ENCODE peak calls at places on chromosome 1, in six cellular contexts. One of them, this sample, is unnamed.

GRCh38 chr1:151282883-151283725 is 1.0 kb downstream of the ZNF687 start:
- DNase-seq in H1: no peak
- DNase-seq in CD4-positive, alpha-beta T cell: no peak
- DNase-seq in tibial artery: no peak
- DNase-seq in psoas muscle: peak
- DNase-seq in endothelial cell of umbilical vein: peak
- DNase-seq in this sample: no peak

GRCh38 chr1:25095635-25096200 is 136.6 kb downstream of the SYF2 start:
- DNase-seq in tibial artery: no peak
- DNase-seq in CD4-positive, alpha-beta T cell: no peak
- DNase-seq in endothelial cell of umbilical vein: no peak
- DNase-seq in psoas muscle: no peak
- DNase-seq in H1: no peak
- DNase-seq in this sample: no peak

GRCh38 chr1:99481391-99481996 is 164.4 kb upstream of the PALMD start:
- DNase-seq in tibial artery: no peak
- DNase-seq in endothelial cell of umbilical vein: peak
- DNase-seq in CD4-positive, alpha-beta T cell: no peak
- DNase-seq in psoas muscle: no peak
- DNase-seq in H1: no peak
- DNase-seq in this sample: no peak

GRCh38 chr1:150551784-150552691 is 2.8 kb downstream of the ADAMTSL4 start:
- DNase-seq in H1: no peak
- DNase-seq in endothelial cell of umbilical vein: peak
- DNase-seq in psoas muscle: peak
- DNase-seq in tibial artery: peak
- DNase-seq in CD4-positive, alpha-beta T cell: no peak
- DNase-seq in this sample: no peak

GRCh38 chr1:21634481-21635137 is 34.5 kb downstream of the RAP1GAP start:
- DNase-seq in tibial artery: no peak
- DNase-seq in endothelial cell of umbilical vein: no peak
- DNase-seq in CD4-positive, alpha-beta T cell: no peak
- DNase-seq in H1: no peak
- DNase-seq in psoas muscle: no peak
- DNase-seq in this sample: no peak

GRCh38 chr1:214415131-214415530 is 134.2 kb downstream of the SMYD2 start:
- DNase-seq in psoas muscle: no peak
- DNase-seq in CD4-positive, alpha-beta T cell: no peak
- DNase-seq in H1: no peak
- DNase-seq in endothelial cell of umbilical vein: no peak
- DNase-seq in tibial artery: no peak
- DNase-seq in this sample: no peak

GRCh38 chr1:79497193-79497773 is 490.8 kb upstream of the ADGRL4 start:
- DNase-seq in psoas muscle: no peak
- DNase-seq in tibial artery: no peak
- DNase-seq in endothelial cell of umbilical vein: peak
- DNase-seq in CD4-positive, alpha-beta T cell: no peak
- DNase-seq in H1: no peak
- DNase-seq in this sample: no peak

GRCh38 chr1:176552217-176552974 is 89.4 kb downstream of the PAPPA2 start:
- DNase-seq in endothelial cell of umbilical vein: no peak
- DNase-seq in psoas muscle: no peak
- DNase-seq in H1: no peak
- DNase-seq in tibial artery: no peak
- DNase-seq in CD4-positive, alpha-beta T cell: no peak
- DNase-seq in this sample: no peak

GRCh38 chr1:5402618-5403017 is 589.6 kb downstream of the NPHP4 start:
- DNase-seq in psoas muscle: no peak
- DNase-seq in tibial artery: no peak
- DNase-seq in H1: no peak
- DNase-seq in endothelial cell of umbilical vein: no peak
- DNase-seq in CD4-positive, alpha-beta T cell: no peak
- DNase-seq in this sample: no peak

GRCh38 chr1:33030575-33030974 is 6.1 kb downstream of the AK2 start:
- DNase-seq in H1: no peak
- DNase-seq in tibial artery: no peak
- DNase-seq in CD4-positive, alpha-beta T cell: no peak
- DNase-seq in endothelial cell of umbilical vein: no peak
- DNase-seq in psoas muscle: no peak
- DNase-seq in this sample: no peak

GRCh38 chr1:199302554-199302953 is 663.7 kb downstream of the PTPRC start:
- DNase-seq in H1: no peak
- DNase-seq in endothelial cell of umbilical vein: peak
- DNase-seq in tibial artery: no peak
- DNase-seq in CD4-positive, alpha-beta T cell: no peak
- DNase-seq in psoas muscle: no peak
- DNase-seq in this sample: peak

GRCh38 chr1:201461783-201462441 is 7.1 kb downstream of the PHLDA3 start:
- DNase-seq in psoas muscle: peak
- DNase-seq in H1: no peak
- DNase-seq in CD4-positive, alpha-beta T cell: no peak
- DNase-seq in endothelial cell of umbilical vein: peak
- DNase-seq in tibial artery: peak
- DNase-seq in this sample: peak

GRCh38 chr1:6260961-6261614 is at the start of gene GPR153:
- DNase-seq in tibial artery: no peak
- DNase-seq in CD4-positive, alpha-beta T cell: no peak
- DNase-seq in H1: no peak
- DNase-seq in endothelial cell of umbilical vein: peak
- DNase-seq in psoas muscle: peak
- DNase-seq in this sample: no peak

GRCh38 chr1:55882931-55883330 is 667.8 kb upstream of the USP24 start:
- DNase-seq in H1: no peak
- DNase-seq in endothelial cell of umbilical vein: no peak
- DNase-seq in tibial artery: no peak
- DNase-seq in CD4-positive, alpha-beta T cell: no peak
- DNase-seq in psoas muscle: no peak
- DNase-seq in this sample: no peak

GRCh38 chr1:60540176-60540575 is 466.6 kb upstream of the C1orf87 start:
- DNase-seq in CD4-positive, alpha-beta T cell: no peak
- DNase-seq in psoas muscle: no peak
- DNase-seq in tibial artery: no peak
- DNase-seq in H1: no peak
- DNase-seq in endothelial cell of umbilical vein: no peak
- DNase-seq in this sample: no peak

GRCh38 chr1:203636306-203636705 is 9.7 kb downstream of the ATP2B4 start:
- DNase-seq in endothelial cell of umbilical vein: peak
- DNase-seq in H1: no peak
- DNase-seq in tibial artery: peak
- DNase-seq in CD4-positive, alpha-beta T cell: no peak
- DNase-seq in psoas muscle: peak
- DNase-seq in this sample: peak

GRCh38 chr1:42177551-42177981 is 13.0 kb upstream of the GUCA2A start:
- DNase-seq in psoas muscle: no peak
- DNase-seq in endothelial cell of umbilical vein: peak
- DNase-seq in CD4-positive, alpha-beta T cell: no peak
- DNase-seq in H1: no peak
- DNase-seq in tibial artery: no peak
- DNase-seq in this sample: peak

GRCh38 chr1:90729484-90730246 is 12.6 kb upstream of the BARHL2 start:
- DNase-seq in tibial artery: no peak
- DNase-seq in H1: no peak
- DNase-seq in psoas muscle: no peak
- DNase-seq in endothelial cell of umbilical vein: no peak
- DNase-seq in CD4-positive, alpha-beta T cell: no peak
- DNase-seq in this sample: no peak

GRCh38 chr1:211829343-211830054 is 1.1 kb downstream of the LPGAT1 start:
- DNase-seq in tibial artery: peak
- DNase-seq in H1: no peak
- DNase-seq in psoas muscle: peak
- DNase-seq in endothelial cell of umbilical vein: no peak
- DNase-seq in CD4-positive, alpha-beta T cell: no peak
- DNase-seq in this sample: no peak

GRCh38 chr1:21149862-21150432 is 26.8 kb downstream of the EIF4G3 start:
- DNase-seq in psoas muscle: no peak
- DNase-seq in endothelial cell of umbilical vein: no peak
- DNase-seq in CD4-positive, alpha-beta T cell: no peak
- DNase-seq in H1: peak
- DNase-seq in tibial artery: no peak
- DNase-seq in this sample: peak

GRCh38 chr1:48939828-48940227 is 163.1 kb upstream of the BEND5 start:
- DNase-seq in endothelial cell of umbilical vein: no peak
- DNase-seq in CD4-positive, alpha-beta T cell: no peak
- DNase-seq in psoas muscle: no peak
- DNase-seq in H1: no peak
- DNase-seq in tibial artery: no peak
- DNase-seq in this sample: no peak

GRCh38 chr1:48940354-48940753 is 163.7 kb upstream of the BEND5 start:
- DNase-seq in CD4-positive, alpha-beta T cell: no peak
- DNase-seq in endothelial cell of umbilical vein: no peak
- DNase-seq in psoas muscle: no peak
- DNase-seq in tibial artery: no peak
- DNase-seq in H1: no peak
- DNase-seq in this sample: no peak

GRCh38 chr1:48938975-48939374 is 162.3 kb upstream of the BEND5 start:
- DNase-seq in psoas muscle: no peak
- DNase-seq in endothelial cell of umbilical vein: no peak
- DNase-seq in H1: no peak
- DNase-seq in tibial artery: no peak
- DNase-seq in CD4-positive, alpha-beta T cell: no peak
- DNase-seq in this sample: no peak

GRCh38 chr1:48937732-48938131 is 161.0 kb upstream of the BEND5 start:
- DNase-seq in H1: no peak
- DNase-seq in tibial artery: no peak
- DNase-seq in endothelial cell of umbilical vein: no peak
- DNase-seq in CD4-positive, alpha-beta T cell: no peak
- DNase-seq in psoas muscle: no peak
- DNase-seq in this sample: no peak

GRCh38 chr1:48936436-48936835 is 159.7 kb upstream of the BEND5 start:
- DNase-seq in psoas muscle: no peak
- DNase-seq in H1: no peak
- DNase-seq in endothelial cell of umbilical vein: no peak
- DNase-seq in tibial artery: no peak
- DNase-seq in CD4-positive, alpha-beta T cell: no peak
- DNase-seq in this sample: no peak
- H3K27ac ChIP-seq in psoas muscle: no peak
- H3K27ac ChIP-seq in H1: no peak
- H3K27ac ChIP-seq in endothelial cell of umbilical vein: no peak
- H3K27ac ChIP-seq in tibial artery: no peak
- H3K27ac ChIP-seq in CD4-positive, alpha-beta T cell: no peak
- H3K27ac ChIP-seq in this sample: no peak

DNA sequence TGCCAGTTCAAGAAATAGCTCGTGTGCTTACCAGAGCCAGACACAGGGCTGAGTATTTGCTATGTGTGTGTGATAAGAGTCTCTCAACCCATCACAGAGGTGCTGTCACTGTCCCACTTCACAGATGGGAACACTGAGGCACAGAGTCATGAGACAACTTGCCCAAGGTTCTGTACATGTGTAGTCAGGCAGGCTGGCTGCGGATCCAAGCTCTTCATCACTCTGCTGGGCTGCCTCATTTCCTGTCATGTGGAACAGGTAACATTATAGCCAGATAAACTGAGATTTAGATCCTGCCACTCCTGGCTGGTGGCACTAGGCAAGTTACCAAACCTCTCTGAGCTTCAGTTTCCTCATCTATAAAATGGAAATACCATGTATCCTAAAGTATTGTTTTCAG is 77.8 kb downstream of the ITPKB start:
- DNase-seq in CD4-positive, alpha-beta T cell: no peak
- DNase-seq in H1: no peak
- DNase-seq in tibial artery: no peak
- DNase-seq in endothelial cell of umbilical vein: no peak
- DNase-seq in psoas muscle: no peak
- DNase-seq in this sample: no peak
- H3K27ac ChIP-seq in CD4-positive, alpha-beta T cell: no peak
- H3K27ac ChIP-seq in H1: no peak
- H3K27ac ChIP-seq in tibial artery: peak
- H3K27ac ChIP-seq in endothelial cell of umbilical vein: no peak
- H3K27ac ChIP-seq in psoas muscle: peak
- H3K27ac ChIP-seq in this sample: no peak

GRCh38 chr1:40859017-40859416 is 3.1 kb downstream of the CITED4 start:
- DNase-seq in H1: no peak
- DNase-seq in psoas muscle: no peak
- DNase-seq in endothelial cell of umbilical vein: no peak
- DNase-seq in CD4-positive, alpha-beta T cell: no peak
- DNase-seq in tibial artery: no peak
- DNase-seq in this sample: no peak
- H3K27ac ChIP-seq in H1: no peak
- H3K27ac ChIP-seq in psoas muscle: no peak
- H3K27ac ChIP-seq in endothelial cell of umbilical vein: no peak
- H3K27ac ChIP-seq in CD4-positive, alpha-beta T cell: no peak
- H3K27ac ChIP-seq in tibial artery: peak
- H3K27ac ChIP-seq in this sample: no peak

GRCh38 chr1:17566892-17567291 is 27.4 kb downstream of the ARHGEF10L start:
- DNase-seq in CD4-positive, alpha-beta T cell: no peak
- DNase-seq in H1: no peak
- DNase-seq in psoas muscle: no peak
- DNase-seq in tibial artery: no peak
- DNase-seq in endothelial cell of umbilical vein: no peak
- DNase-seq in this sample: no peak

GRCh38 chr1:17563494-17564281 is 24.2 kb downstream of the ARHGEF10L start:
- DNase-seq in psoas muscle: no peak
- DNase-seq in endothelial cell of umbilical vein: no peak
- DNase-seq in tibial artery: peak
- DNase-seq in H1: no peak
- DNase-seq in CD4-positive, alpha-beta T cell: no peak
- DNase-seq in this sample: no peak

GRCh38 chr1:17562375-17562774 is 22.9 kb downstream of the ARHGEF10L start:
- DNase-seq in H1: no peak
- DNase-seq in CD4-positive, alpha-beta T cell: no peak
- DNase-seq in endothelial cell of umbilical vein: no peak
- DNase-seq in tibial artery: no peak
- DNase-seq in psoas muscle: no peak
- DNase-seq in this sample: no peak

GRCh38 chr1:17565551-17565971 is 26.1 kb downstream of the ARHGEF10L start:
- DNase-seq in tibial artery: no peak
- DNase-seq in H1: no peak
- DNase-seq in psoas muscle: no peak
- DNase-seq in CD4-positive, alpha-beta T cell: no peak
- DNase-seq in endothelial cell of umbilical vein: no peak
- DNase-seq in this sample: no peak

DNA sequence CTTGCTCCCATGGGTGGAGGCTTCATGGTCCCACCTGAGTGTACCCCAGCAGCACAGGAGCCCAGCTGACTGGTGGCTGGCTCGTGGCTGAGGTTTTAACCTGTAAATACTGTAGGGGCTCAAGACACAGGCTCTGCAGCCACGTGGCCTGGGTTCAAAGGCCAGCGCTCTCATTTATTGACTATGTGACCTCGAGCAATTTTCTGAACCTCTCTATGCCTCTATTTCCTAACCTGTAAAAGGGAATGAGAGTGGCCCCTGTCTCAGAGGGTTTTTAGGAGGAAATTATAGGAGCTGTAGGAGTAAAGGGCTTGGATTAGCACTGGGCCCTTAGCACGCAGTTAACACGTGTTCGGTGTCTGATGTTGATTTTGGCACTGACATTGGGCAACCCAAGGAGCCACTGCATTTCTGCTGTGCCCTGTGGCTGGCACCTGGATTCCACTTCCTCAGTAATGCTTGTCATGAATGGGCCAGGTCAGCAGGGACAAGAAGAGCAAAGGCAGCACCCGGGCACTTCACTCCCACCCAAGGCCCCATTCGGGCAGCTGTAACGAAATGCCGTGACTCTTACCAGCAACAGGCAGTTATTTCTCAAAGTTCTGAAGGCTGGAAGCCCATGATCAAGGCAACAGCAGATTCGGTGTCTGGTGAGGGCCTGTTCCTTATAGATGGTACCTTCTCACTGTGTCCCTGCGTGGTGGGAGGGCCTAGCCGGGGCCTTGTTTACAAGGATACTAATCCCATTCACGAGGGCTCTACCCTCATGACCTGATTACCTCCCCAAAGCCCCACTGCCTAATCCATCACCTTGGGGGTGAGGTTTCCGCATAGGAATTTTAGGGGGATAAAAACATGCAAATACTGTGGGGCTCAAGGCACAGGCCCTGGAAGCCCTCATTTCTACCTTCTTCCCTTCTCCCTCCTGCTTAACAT is 25.2 kb downstream of the ARHGEF10L start:
- DNase-seq in tibial artery: no peak
- DNase-seq in CD4-positive, alpha-beta T cell: no peak
- DNase-seq in endothelial cell of umbilical vein: no peak
- DNase-seq in H1: no peak
- DNase-seq in psoas muscle: no peak
- DNase-seq in this sample: no peak
- H3K27ac ChIP-seq in tibial artery: peak
- H3K27ac ChIP-seq in CD4-positive, alpha-beta T cell: no peak
- H3K27ac ChIP-seq in endothelial cell of umbilical vein: no peak
- H3K27ac ChIP-seq in H1: peak
- H3K27ac ChIP-seq in psoas muscle: peak
- H3K27ac ChIP-seq in this sample: no peak